ENCODE peak calls at places on chromosome 11, in five cellular contexts. S is NCI-H2081; L is stimulated activated CD4-positive, alpha-beta T cell treated with anti-CD3 and anti-CD28 coated beads, Interleukin-15, amount 100 ng/mL, for 48 hours; K is RWPE1; J is GM20000. Z is an unnamed sample.

GRCh38 chr11:16125796-16126195 is 230.6 kb downstream of the SOX6 start:
- DNase-seq in S (no peak), L (no peak), K (no peak), J (no peak), Z (no peak)

GRCh38 chr11:11035331-11035730 is 177.5 kb upstream of the ZBED5 start:
- DNase-seq in S (no peak), L (no peak), K (no peak), J (no peak), Z (no peak)

GRCh38 chr11:62880231-62880802 is 379 bp upstream of the SLC3A2 start:
- DNase-seq in S (no peak), L (no peak), K (peak; percentile 62), J (peak; percentile 66), Z (no peak)

GRCh38 chr11:119671561-119672015 is 57.4 kb downstream of the NECTIN1 start:
- DNase-seq in S (no peak), L (no peak), K (no peak), J (no peak), Z (no peak)

GRCh38 chr11:17541330-17541885 is 2.8 kb downstream of the USH1C start:
- DNase-seq in S (no peak), L (no peak), K (peak; percentile 11), J (no peak), Z (no peak)

GRCh38 chr11:62433553-62434301 is 14.9 kb downstream of the SCGB1A1 start:
- DNase-seq in S (peak; percentile 54), L (no peak), K (no peak), J (no peak), Z (peak; percentile 10)

GRCh38 chr11:48012051-48012391 is 31.7 kb downstream of the PTPRJ start:
- DNase-seq in S (no peak), L (peak; percentile 50), K (no peak), J (no peak), Z (no peak)

GRCh38 chr11:12888525-12889158 is 120.5 kb upstream of the RASSF10 start:
- DNase-seq in S (peak; percentile 85), L (peak; percentile 59), K (peak; percentile 58), J (peak; percentile 67), Z (peak; percentile 26)

GRCh38 chr11:76369406-76369805 is 11.5 kb downstream of the THAP12 start:
- DNase-seq in S (no peak), L (no peak), K (no peak), J (no peak), Z (no peak)

GRCh38 chr11:68370211-68371111 is 58.1 kb downstream of the LRP5 start:
- DNase-seq in S (no peak), L (no peak), K (no peak), J (peak; percentile 95), Z (no peak)